ENCODE peak calls at places on chromosomes 13 and 19, in ten cellular contexts. One of them, this sample, is unnamed.
A peak's percentile ranks its signal among the peaks of the same experiment; 100 is the strongest.

GRCh38 chr19:3976495-3977241 is 5.8 kb upstream of the DAPK3 start:
- DNase-seq in upper lobe of right lung: no peak
- DNase-seq in ovary: peak; percentile 52
- DNase-seq in PC-9: no peak
- DNase-seq in lower lobe of right lung: no peak
- DNase-seq in adrenal gland: peak; percentile 95
- DNase-seq in IMR-90: no peak
- DNase-seq in A549: no peak
- DNase-seq in tibial artery: peak; percentile 64
- DNase-seq in endothelial cell of umbilical vein: no peak
- DNase-seq in this sample: no peak

GRCh38 chr13:54029226-54029625 is 1000.6 kb downstream of the OLFM4 start:
- DNase-seq in tibial artery: no peak
- DNase-seq in IMR-90: no peak
- DNase-seq in PC-9: peak; percentile 80
- DNase-seq in upper lobe of right lung: no peak
- DNase-seq in adrenal gland: no peak
- DNase-seq in A549: no peak
- DNase-seq in lower lobe of right lung: no peak
- DNase-seq in ovary: no peak
- DNase-seq in endothelial cell of umbilical vein: no peak
- DNase-seq in this sample: no peak

GRCh38 chr13:75061909-75062308 is 420.1 kb downstream of the TBC1D4 start:
- DNase-seq in adrenal gland: no peak
- DNase-seq in A549: no peak
- DNase-seq in lower lobe of right lung: no peak
- DNase-seq in PC-9: no peak
- DNase-seq in tibial artery: no peak
- DNase-seq in endothelial cell of umbilical vein: no peak
- DNase-seq in upper lobe of right lung: no peak
- DNase-seq in ovary: no peak
- DNase-seq in IMR-90: peak; percentile 20
- DNase-seq in this sample: no peak

GRCh38 chr13:27423333-27423732 is 1.1 kb upstream of the GTF3A start:
- DNase-seq in adrenal gland: no peak
- DNase-seq in endothelial cell of umbilical vein: no peak
- DNase-seq in PC-9: no peak
- DNase-seq in tibial artery: no peak
- DNase-seq in ovary: no peak
- DNase-seq in lower lobe of right lung: no peak
- DNase-seq in IMR-90: no peak
- DNase-seq in A549: no peak
- DNase-seq in upper lobe of right lung: no peak
- DNase-seq in this sample: no peak

GRCh38 chr19:5349041-5349440 is 8.4 kb upstream of the PTPRS start:
- DNase-seq in upper lobe of right lung: no peak
- DNase-seq in IMR-90: no peak
- DNase-seq in A549: no peak
- DNase-seq in ovary: no peak
- DNase-seq in PC-9: no peak
- DNase-seq in endothelial cell of umbilical vein: no peak
- DNase-seq in adrenal gland: no peak
- DNase-seq in tibial artery: no peak
- DNase-seq in lower lobe of right lung: no peak
- DNase-seq in this sample: no peak

GRCh38 chr19:54114340-54114826 is 1.1 kb downstream of the TFPT start:
- DNase-seq in lower lobe of right lung: peak; percentile 66
- DNase-seq in PC-9: no peak
- DNase-seq in upper lobe of right lung: peak; percentile 76
- DNase-seq in tibial artery: peak; percentile 41
- DNase-seq in endothelial cell of umbilical vein: peak; percentile 31
- DNase-seq in ovary: peak; percentile 47
- DNase-seq in adrenal gland: no peak
- DNase-seq in IMR-90: peak; percentile 18
- DNase-seq in A549: no peak
- DNase-seq in this sample: no peak

GRCh38 chr13:74570834-74571233 is 436.6 kb upstream of the KLF12 start:
- DNase-seq in adrenal gland: no peak
- DNase-seq in tibial artery: no peak
- DNase-seq in A549: no peak
- DNase-seq in IMR-90: peak; percentile 43
- DNase-seq in lower lobe of right lung: no peak
- DNase-seq in endothelial cell of umbilical vein: no peak
- DNase-seq in upper lobe of right lung: no peak
- DNase-seq in ovary: no peak
- DNase-seq in PC-9: no peak
- DNase-seq in this sample: no peak

GRCh38 chr13:75390229-75390628 is 91.7 kb downstream of the TBC1D4 start:
- DNase-seq in IMR-90: no peak
- DNase-seq in ovary: no peak
- DNase-seq in upper lobe of right lung: no peak
- DNase-seq in lower lobe of right lung: no peak
- DNase-seq in endothelial cell of umbilical vein: no peak
- DNase-seq in A549: no peak
- DNase-seq in adrenal gland: no peak
- DNase-seq in tibial artery: no peak
- DNase-seq in PC-9: no peak
- DNase-seq in this sample: no peak

GRCh38 chr19:48501961-48502719 is 9.5 kb downstream of the LMTK3 start:
- DNase-seq in lower lobe of right lung: peak; percentile 96
- DNase-seq in upper lobe of right lung: peak; percentile 97
- DNase-seq in tibial artery: no peak
- DNase-seq in A549: peak; percentile 88
- DNase-seq in IMR-90: no peak
- DNase-seq in endothelial cell of umbilical vein: no peak
- DNase-seq in adrenal gland: peak; percentile 94
- DNase-seq in ovary: peak; percentile 44
- DNase-seq in PC-9: peak; percentile 96
- DNase-seq in this sample: no peak

GRCh38 chr19:43560687-43561086 is 14.6 kb downstream of the XRCC1 start:
- DNase-seq in lower lobe of right lung: no peak
- DNase-seq in adrenal gland: no peak
- DNase-seq in A549: peak; percentile 62
- DNase-seq in IMR-90: peak; percentile 52
- DNase-seq in endothelial cell of umbilical vein: no peak
- DNase-seq in ovary: no peak
- DNase-seq in upper lobe of right lung: no peak
- DNase-seq in tibial artery: no peak
- DNase-seq in PC-9: no peak
- DNase-seq in this sample: no peak

GRCh38 chr13:48078251-48078656 is 16.6 kb downstream of the MED4 start:
- DNase-seq in IMR-90: no peak
- DNase-seq in adrenal gland: no peak
- DNase-seq in endothelial cell of umbilical vein: peak; percentile 17
- DNase-seq in A549: peak; percentile 21
- DNase-seq in upper lobe of right lung: no peak
- DNase-seq in ovary: no peak
- DNase-seq in PC-9: no peak
- DNase-seq in lower lobe of right lung: no peak
- DNase-seq in tibial artery: no peak
- DNase-seq in this sample: no peak
- TF ChIP-seq CTCF in IMR-90: no peak
- TF ChIP-seq CTCF in adrenal gland: no peak
- TF ChIP-seq CTCF in endothelial cell of umbilical vein: no peak
- TF ChIP-seq CTCF in A549: no peak
- TF ChIP-seq CTCF in upper lobe of right lung: peak; percentile 18
- TF ChIP-seq CTCF in ovary: no peak
- TF ChIP-seq CTCF in PC-9: no peak
- TF ChIP-seq CTCF in lower lobe of right lung: no peak
- TF ChIP-seq CTCF in tibial artery: no peak
- TF ChIP-seq CTCF in this sample: peak; percentile 18

DNA sequence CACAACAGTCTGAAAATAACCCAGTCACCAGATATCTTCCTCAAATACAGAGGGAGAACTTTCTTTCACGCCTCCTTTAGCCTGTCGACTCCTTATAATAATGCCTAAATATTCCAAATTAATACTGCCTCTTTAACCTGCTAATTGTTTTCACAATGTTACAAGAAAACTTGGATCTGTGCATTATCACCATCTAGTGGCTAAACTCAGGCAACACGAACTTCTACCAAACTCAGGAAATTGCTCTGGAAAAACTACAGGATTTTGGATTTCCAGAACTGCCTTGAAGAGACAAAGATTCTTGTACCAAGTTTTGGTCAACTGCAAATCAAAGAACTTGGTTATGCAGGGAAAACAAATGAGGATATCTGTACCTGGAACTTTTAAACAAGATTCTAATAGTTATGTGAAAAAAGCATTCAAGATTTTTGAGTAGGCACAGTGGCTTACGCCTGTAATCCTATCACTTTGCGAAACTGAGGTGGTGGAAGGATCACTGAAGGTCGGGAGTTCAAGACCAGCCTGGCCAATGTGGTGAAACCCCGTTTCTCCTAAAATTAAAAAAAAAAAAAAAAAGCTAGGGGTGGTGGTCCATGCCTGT is 10.8 kb downstream of the CLN5 start:
- DNase-seq in IMR-90: peak; percentile 48
- DNase-seq in A549: peak; percentile 22
- DNase-seq in tibial artery: no peak
- DNase-seq in ovary: no peak
- DNase-seq in upper lobe of right lung: no peak
- DNase-seq in endothelial cell of umbilical vein: peak; percentile 57
- DNase-seq in PC-9: no peak
- DNase-seq in lower lobe of right lung: no peak
- DNase-seq in adrenal gland: no peak
- DNase-seq in this sample: no peak
- H3K4me1 ChIP-seq in IMR-90: no peaks in the 10 kb centered on the region
- H3K4me1 ChIP-seq in A549: peaks cover 2% of the 10 kb centered on the region
- H3K4me1 ChIP-seq in tibial artery: peaks cover 29% of the 10 kb centered on the region
- H3K4me1 ChIP-seq in ovary: peaks cover 2% of the 10 kb centered on the region
- H3K4me1 ChIP-seq in upper lobe of right lung: peaks cover 16% of the 10 kb centered on the region
- H3K4me1 ChIP-seq in endothelial cell of umbilical vein: no peaks in the 10 kb centered on the region
- H3K4me1 ChIP-seq in PC-9: no peaks in the 10 kb centered on the region
- H3K4me1 ChIP-seq in lower lobe of right lung: peaks cover 26% of the 10 kb centered on the region
- H3K4me1 ChIP-seq in adrenal gland: peaks cover 14% of the 10 kb centered on the region
- H3K4me1 ChIP-seq in this sample: peaks cover 42% of the 10 kb centered on the region

GRCh38 chr13:28753208-28753892 is 34.6 kb upstream of the SLC46A3 start:
- DNase-seq in lower lobe of right lung: peak; percentile 63
- DNase-seq in upper lobe of right lung: peak; percentile 69
- DNase-seq in IMR-90: peak; percentile 91
- DNase-seq in adrenal gland: peak; percentile 52
- DNase-seq in tibial artery: peak; percentile 58
- DNase-seq in ovary: no peak
- DNase-seq in PC-9: peak; percentile 79
- DNase-seq in endothelial cell of umbilical vein: peak; percentile 81
- DNase-seq in A549: peak; percentile 61
- DNase-seq in this sample: peak; percentile 21

GRCh38 chr13:28751210-28751935 is 32.6 kb upstream of the SLC46A3 start:
- DNase-seq in PC-9: no peak
- DNase-seq in A549: no peak
- DNase-seq in lower lobe of right lung: no peak
- DNase-seq in adrenal gland: no peak
- DNase-seq in IMR-90: no peak
- DNase-seq in upper lobe of right lung: no peak
- DNase-seq in ovary: no peak
- DNase-seq in tibial artery: no peak
- DNase-seq in endothelial cell of umbilical vein: no peak
- DNase-seq in this sample: no peak

GRCh38 chr13:28753946-28754345 is 35.2 kb upstream of the SLC46A3 start:
- DNase-seq in tibial artery: no peak
- DNase-seq in lower lobe of right lung: no peak
- DNase-seq in ovary: no peak
- DNase-seq in endothelial cell of umbilical vein: no peak
- DNase-seq in adrenal gland: no peak
- DNase-seq in PC-9: no peak
- DNase-seq in IMR-90: no peak
- DNase-seq in A549: no peak
- DNase-seq in upper lobe of right lung: no peak
- DNase-seq in this sample: no peak

GRCh38 chr13:28747851-28748250 is 29.1 kb upstream of the SLC46A3 start:
- DNase-seq in A549: no peak
- DNase-seq in IMR-90: no peak
- DNase-seq in tibial artery: no peak
- DNase-seq in lower lobe of right lung: no peak
- DNase-seq in adrenal gland: no peak
- DNase-seq in ovary: no peak
- DNase-seq in upper lobe of right lung: no peak
- DNase-seq in endothelial cell of umbilical vein: no peak
- DNase-seq in PC-9: no peak
- DNase-seq in this sample: no peak

DNA sequence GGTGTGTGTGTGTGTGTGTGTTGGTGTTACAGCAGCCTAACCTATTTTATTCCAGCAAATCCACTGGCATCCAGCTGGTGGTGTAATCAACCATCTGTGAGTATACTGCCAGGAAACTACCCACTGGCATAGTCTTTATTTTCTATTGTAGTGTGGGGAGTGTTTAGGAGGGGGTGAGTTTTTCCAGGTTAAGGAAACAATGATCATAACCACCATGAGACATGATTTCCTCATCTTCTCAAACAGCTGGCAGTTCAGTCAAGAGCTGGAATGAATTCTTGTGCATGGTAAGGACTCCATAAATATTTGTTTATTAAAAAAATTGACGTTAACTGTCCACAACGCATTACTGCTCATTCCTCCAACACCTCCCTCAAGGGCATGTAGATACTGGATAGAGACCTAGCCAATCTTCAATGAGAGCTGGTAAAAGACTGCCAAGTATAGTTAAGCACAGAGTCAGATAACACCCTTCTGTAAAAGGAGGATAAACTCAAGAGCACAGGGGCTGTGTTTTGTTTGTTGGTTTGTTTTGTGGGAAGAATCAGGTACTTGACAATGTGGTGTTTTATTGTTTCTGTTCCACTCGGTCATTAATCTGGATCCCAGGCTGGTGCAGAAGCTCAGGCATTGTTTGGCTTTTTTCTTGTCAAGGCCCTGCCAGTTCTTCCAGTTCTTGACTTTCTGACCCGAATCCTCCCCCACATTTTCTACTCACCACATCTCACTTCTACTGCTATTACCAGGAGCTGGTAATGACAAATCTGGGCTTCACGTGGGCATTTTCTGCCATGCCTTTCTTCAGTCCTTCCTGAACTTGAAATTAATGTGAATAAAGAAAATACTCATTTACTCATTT is 31.6 kb upstream of the SLC46A3 start:
- DNase-seq in lower lobe of right lung: no peak
- DNase-seq in upper lobe of right lung: no peak
- DNase-seq in PC-9: no peak
- DNase-seq in IMR-90: no peak
- DNase-seq in adrenal gland: no peak
- DNase-seq in endothelial cell of umbilical vein: peak; percentile 70
- DNase-seq in ovary: no peak
- DNase-seq in tibial artery: no peak
- DNase-seq in A549: no peak
- DNase-seq in this sample: no peak
- TF ChIP-seq CTCF in lower lobe of right lung: no peak
- TF ChIP-seq CTCF in upper lobe of right lung: no peak
- TF ChIP-seq CTCF in PC-9: no peak
- TF ChIP-seq CTCF in IMR-90: no peak
- TF ChIP-seq CTCF in adrenal gland: no peak
- TF ChIP-seq CTCF in endothelial cell of umbilical vein: no peak
- TF ChIP-seq CTCF in ovary: no peak
- TF ChIP-seq CTCF in tibial artery: no peak
- TF ChIP-seq CTCF in A549: no peak
- TF ChIP-seq CTCF in this sample: no peak

DNA sequence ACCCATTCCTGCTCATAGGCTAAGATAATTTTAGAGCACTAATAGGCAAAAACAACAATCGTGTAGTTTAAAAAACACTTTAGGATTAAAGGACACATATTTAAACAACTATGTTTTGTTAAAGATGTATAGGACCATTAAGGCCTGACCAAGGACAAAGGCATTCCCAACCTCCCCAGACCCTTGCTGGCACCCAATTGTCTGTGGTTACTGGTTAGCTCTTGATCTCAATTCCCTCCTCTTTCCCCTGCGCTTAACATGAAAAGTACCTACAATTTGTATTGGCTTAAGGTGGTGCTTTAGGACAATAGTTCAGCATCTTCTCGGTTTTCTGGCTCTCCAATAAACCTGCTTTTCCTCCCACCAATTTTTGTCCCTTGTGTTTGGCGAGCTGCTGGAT is 51.0 kb downstream of the TEX26 start:
- DNase-seq in A549: no peak
- DNase-seq in PC-9: no peak
- DNase-seq in ovary: no peak
- DNase-seq in adrenal gland: no peak
- DNase-seq in IMR-90: no peak
- DNase-seq in upper lobe of right lung: no peak
- DNase-seq in tibial artery: no peak
- DNase-seq in lower lobe of right lung: no peak
- DNase-seq in endothelial cell of umbilical vein: no peak
- DNase-seq in this sample: no peak
- H3K4me1 ChIP-seq in A549: peaks cover 18% of the 10 kb centered on the region
- H3K4me1 ChIP-seq in PC-9: peaks cover 22% of the 10 kb centered on the region
- H3K4me1 ChIP-seq in ovary: no peaks in the 10 kb centered on the region
- H3K4me1 ChIP-seq in adrenal gland: no peaks in the 10 kb centered on the region
- H3K4me1 ChIP-seq in IMR-90: peaks cover 9% of the 10 kb centered on the region
- H3K4me1 ChIP-seq in upper lobe of right lung: no peaks in the 10 kb centered on the region
- H3K4me1 ChIP-seq in tibial artery: no peaks in the 10 kb centered on the region
- H3K4me1 ChIP-seq in lower lobe of right lung: no peaks in the 10 kb centered on the region
- H3K4me1 ChIP-seq in endothelial cell of umbilical vein: no peaks in the 10 kb centered on the region
- H3K4me1 ChIP-seq in this sample: no peaks in the 10 kb centered on the region

This sample was measured in left ventricle myocardium inferior.